ENCODE peak calls at places on chromosomes 1 and 21, in nine cellular contexts. One of them, this sample, is unnamed.

GRCh38 chr1:46315669-46316403 is 12.3 kb downstream of the UQCRH start:
- DNase-seq in hepatic stellate cell: peak
- DNase-seq in colonic mucosa: no peak
- DNase-seq in HTR-8/SVneo: no peak
- DNase-seq in AG04449: no peak
- DNase-seq in ascending aorta: peak
- DNase-seq in GM13976: no peak
- DNase-seq in WERI-Rb-1: no peak
- DNase-seq in T-helper 2 cell: no peak
- DNase-seq in this sample: peak

GRCh38 chr1:209398330-209398991 is 185.1 kb upstream of the CAMK1G start:
- DNase-seq in HTR-8/SVneo: peak
- DNase-seq in hepatic stellate cell: peak
- DNase-seq in ascending aorta: no peak
- DNase-seq in AG04449: peak
- DNase-seq in T-helper 2 cell: no peak
- DNase-seq in WERI-Rb-1: no peak
- DNase-seq in GM13976: no peak
- DNase-seq in colonic mucosa: no peak
- DNase-seq in this sample: no peak

GRCh38 chr21:41869771-41870170 is 9.4 kb downstream of the PRDM15 start:
- DNase-seq in colonic mucosa: no peak
- DNase-seq in HTR-8/SVneo: no peak
- DNase-seq in ascending aorta: no peak
- DNase-seq in AG04449: no peak
- DNase-seq in GM13976: no peak
- DNase-seq in T-helper 2 cell: no peak
- DNase-seq in WERI-Rb-1: no peak
- DNase-seq in hepatic stellate cell: no peak
- DNase-seq in this sample: no peak

GRCh38 chr1:62003777-62004176 is 190.9 kb upstream of the L1TD1 start:
- DNase-seq in GM13976: no peak
- DNase-seq in AG04449: no peak
- DNase-seq in T-helper 2 cell: no peak
- DNase-seq in colonic mucosa: no peak
- DNase-seq in HTR-8/SVneo: no peak
- DNase-seq in hepatic stellate cell: no peak
- DNase-seq in ascending aorta: no peak
- DNase-seq in WERI-Rb-1: no peak
- DNase-seq in this sample: no peak

GRCh38 chr1:92476071-92476607 is 10.6 kb downstream of the GFI1 start:
- DNase-seq in ascending aorta: no peak
- DNase-seq in GM13976: peak
- DNase-seq in hepatic stellate cell: no peak
- DNase-seq in AG04449: no peak
- DNase-seq in T-helper 2 cell: peak
- DNase-seq in colonic mucosa: no peak
- DNase-seq in WERI-Rb-1: no peak
- DNase-seq in HTR-8/SVneo: no peak
- DNase-seq in this sample: no peak

GRCh38 chr21:16304189-16304588 is 574.4 kb downstream of the USP25 start:
- DNase-seq in hepatic stellate cell: no peak
- DNase-seq in T-helper 2 cell: no peak
- DNase-seq in ascending aorta: no peak
- DNase-seq in AG04449: no peak
- DNase-seq in WERI-Rb-1: no peak
- DNase-seq in colonic mucosa: no peak
- DNase-seq in GM13976: no peak
- DNase-seq in HTR-8/SVneo: no peak
- DNase-seq in this sample: no peak

GRCh38 chr1:3846521-3846920 is 10.5 kb downstream of the CEP104 start:
- DNase-seq in ascending aorta: no peak
- DNase-seq in HTR-8/SVneo: no peak
- DNase-seq in AG04449: no peak
- DNase-seq in colonic mucosa: no peak
- DNase-seq in WERI-Rb-1: no peak
- DNase-seq in T-helper 2 cell: no peak
- DNase-seq in GM13976: no peak
- DNase-seq in hepatic stellate cell: no peak
- DNase-seq in this sample: no peak

GRCh38 chr1:210586785-210587184 is 258.1 kb downstream of the HHAT start:
- DNase-seq in GM13976: no peak
- DNase-seq in colonic mucosa: no peak
- DNase-seq in HTR-8/SVneo: no peak
- DNase-seq in AG04449: no peak
- DNase-seq in hepatic stellate cell: no peak
- DNase-seq in T-helper 2 cell: no peak
- DNase-seq in ascending aorta: no peak
- DNase-seq in WERI-Rb-1: no peak
- DNase-seq in this sample: no peak

GRCh38 chr1:44543064-44543815 is 131.0 kb downstream of the TMEM53 start:
- DNase-seq in ascending aorta: no peak
- DNase-seq in colonic mucosa: no peak
- DNase-seq in AG04449: no peak
- DNase-seq in T-helper 2 cell: no peak
- DNase-seq in GM13976: no peak
- DNase-seq in WERI-Rb-1: peak
- DNase-seq in HTR-8/SVneo: no peak
- DNase-seq in hepatic stellate cell: no peak
- DNase-seq in this sample: no peak

GRCh38 chr1:20729990-20730689 is 2.4 kb downstream of the SH2D5 start:
- DNase-seq in AG04449: no peak
- DNase-seq in hepatic stellate cell: no peak
- DNase-seq in T-helper 2 cell: no peak
- DNase-seq in ascending aorta: peak
- DNase-seq in GM13976: peak
- DNase-seq in WERI-Rb-1: no peak
- DNase-seq in HTR-8/SVneo: no peak
- DNase-seq in colonic mucosa: no peak
- DNase-seq in this sample: no peak

GRCh38 chr1:115685029-115685705 is 43.4 kb downstream of the VANGL1 start:
- DNase-seq in colonic mucosa: no peak
- DNase-seq in GM13976: no peak
- DNase-seq in AG04449: no peak
- DNase-seq in T-helper 2 cell: no peak
- DNase-seq in hepatic stellate cell: no peak
- DNase-seq in ascending aorta: no peak
- DNase-seq in WERI-Rb-1: no peak
- DNase-seq in HTR-8/SVneo: no peak
- DNase-seq in this sample: no peak

GRCh38 chr21:45283611-45284455 is 3.9 kb downstream of the POFUT2 start:
- DNase-seq in AG04449: no peak
- DNase-seq in HTR-8/SVneo: no peak
- DNase-seq in T-helper 2 cell: no peak
- DNase-seq in ascending aorta: peak
- DNase-seq in hepatic stellate cell: no peak
- DNase-seq in WERI-Rb-1: peak
- DNase-seq in GM13976: no peak
- DNase-seq in colonic mucosa: no peak
- DNase-seq in this sample: no peak

GRCh38 chr1:145857170-145857569 is 1.7 kb downstream of the PIAS3 start:
- DNase-seq in HTR-8/SVneo: no peak
- DNase-seq in T-helper 2 cell: no peak
- DNase-seq in colonic mucosa: no peak
- DNase-seq in AG04449: no peak
- DNase-seq in hepatic stellate cell: no peak
- DNase-seq in WERI-Rb-1: peak
- DNase-seq in GM13976: no peak
- DNase-seq in ascending aorta: no peak
- DNase-seq in this sample: no peak

GRCh38 chr1:181893937-181894336 is 167.6 kb downstream of the ZNF648 start:
- DNase-seq in HTR-8/SVneo: no peak
- DNase-seq in WERI-Rb-1: no peak
- DNase-seq in colonic mucosa: no peak
- DNase-seq in AG04449: no peak
- DNase-seq in T-helper 2 cell: no peak
- DNase-seq in GM13976: no peak
- DNase-seq in ascending aorta: no peak
- DNase-seq in hepatic stellate cell: no peak
- DNase-seq in this sample: no peak

GRCh38 chr1:206880310-206880709 is 14.9 kb downstream of the IL20 start:
- DNase-seq in hepatic stellate cell: no peak
- DNase-seq in colonic mucosa: no peak
- DNase-seq in WERI-Rb-1: no peak
- DNase-seq in T-helper 2 cell: no peak
- DNase-seq in AG04449: no peak
- DNase-seq in HTR-8/SVneo: no peak
- DNase-seq in ascending aorta: no peak
- DNase-seq in GM13976: no peak
- DNase-seq in this sample: no peak

GRCh38 chr1:228370941-228371740 is 35.5 kb downstream of the TRIM11 start:
- DNase-seq in WERI-Rb-1: peak
- DNase-seq in ascending aorta: no peak
- DNase-seq in GM13976: no peak
- DNase-seq in colonic mucosa: no peak
- DNase-seq in HTR-8/SVneo: no peak
- DNase-seq in hepatic stellate cell: no peak
- DNase-seq in AG04449: no peak
- DNase-seq in T-helper 2 cell: no peak
- DNase-seq in this sample: no peak

GRCh38 chr21:40640427-40640826 is 206.5 kb downstream of the DSCAM start:
- DNase-seq in AG04449: no peak
- DNase-seq in HTR-8/SVneo: no peak
- DNase-seq in WERI-Rb-1: no peak
- DNase-seq in GM13976: no peak
- DNase-seq in colonic mucosa: no peak
- DNase-seq in T-helper 2 cell: no peak
- DNase-seq in ascending aorta: no peak
- DNase-seq in hepatic stellate cell: no peak
- DNase-seq in this sample: no peak

GRCh38 chr1:62572476-62572875 is 24.8 kb upstream of the ANGPTL3 start:
- DNase-seq in WERI-Rb-1: no peak
- DNase-seq in T-helper 2 cell: no peak
- DNase-seq in GM13976: no peak
- DNase-seq in HTR-8/SVneo: no peak
- DNase-seq in ascending aorta: no peak
- DNase-seq in colonic mucosa: no peak
- DNase-seq in AG04449: no peak
- DNase-seq in hepatic stellate cell: no peak
- DNase-seq in this sample: no peak

GRCh38 chr1:6913086-6913485 is 127.8 kb downstream of the CAMTA1 start:
- DNase-seq in ascending aorta: no peak
- DNase-seq in colonic mucosa: no peak
- DNase-seq in WERI-Rb-1: no peak
- DNase-seq in AG04449: no peak
- DNase-seq in HTR-8/SVneo: no peak
- DNase-seq in GM13976: no peak
- DNase-seq in hepatic stellate cell: no peak
- DNase-seq in T-helper 2 cell: no peak
- DNase-seq in this sample: no peak

GRCh38 chr1:38013027-38013588 is 574 bp downstream of the UTP11 start:
- DNase-seq in AG04449: no peak
- DNase-seq in ascending aorta: no peak
- DNase-seq in colonic mucosa: no peak
- DNase-seq in T-helper 2 cell: no peak
- DNase-seq in hepatic stellate cell: no peak
- DNase-seq in WERI-Rb-1: no peak
- DNase-seq in GM13976: peak
- DNase-seq in HTR-8/SVneo: no peak
- DNase-seq in this sample: no peak

GRCh38 chr1:161333166-161333565 is 19.0 kb downstream of the SDHC start:
- DNase-seq in ascending aorta: no peak
- DNase-seq in HTR-8/SVneo: no peak
- DNase-seq in hepatic stellate cell: no peak
- DNase-seq in WERI-Rb-1: no peak
- DNase-seq in AG04449: no peak
- DNase-seq in T-helper 2 cell: no peak
- DNase-seq in GM13976: no peak
- DNase-seq in colonic mucosa: no peak
- DNase-seq in this sample: no peak

GRCh38 chr1:57470028-57470427 is 46.2 kb upstream of the DAB1 start:
- DNase-seq in ascending aorta: no peak
- DNase-seq in T-helper 2 cell: no peak
- DNase-seq in HTR-8/SVneo: peak
- DNase-seq in GM13976: no peak
- DNase-seq in WERI-Rb-1: no peak
- DNase-seq in hepatic stellate cell: no peak
- DNase-seq in AG04449: peak
- DNase-seq in colonic mucosa: no peak
- DNase-seq in this sample: no peak

GRCh38 chr21:45548711-45549491 is 6.7 kb upstream of the SLC19A1 start:
- DNase-seq in hepatic stellate cell: no peak
- DNase-seq in AG04449: no peak
- DNase-seq in colonic mucosa: no peak
- DNase-seq in WERI-Rb-1: no peak
- DNase-seq in T-helper 2 cell: no peak
- DNase-seq in HTR-8/SVneo: no peak
- DNase-seq in GM13976: no peak
- DNase-seq in ascending aorta: no peak
- DNase-seq in this sample: no peak

GRCh38 chr1:173555651-173556305 is 47.1 kb downstream of the SLC9C2 start:
- DNase-seq in T-helper 2 cell: no peak
- DNase-seq in GM13976: no peak
- DNase-seq in AG04449: no peak
- DNase-seq in colonic mucosa: no peak
- DNase-seq in hepatic stellate cell: no peak
- DNase-seq in ascending aorta: no peak
- DNase-seq in HTR-8/SVneo: no peak
- DNase-seq in WERI-Rb-1: no peak
- DNase-seq in this sample: no peak

GRCh38 chr1:16300436-16300835 is 51.8 kb downstream of the FBXO42 start:
- DNase-seq in T-helper 2 cell: no peak
- DNase-seq in ascending aorta: peak
- DNase-seq in colonic mucosa: no peak
- DNase-seq in GM13976: no peak
- DNase-seq in AG04449: no peak
- DNase-seq in hepatic stellate cell: no peak
- DNase-seq in WERI-Rb-1: no peak
- DNase-seq in HTR-8/SVneo: no peak
- DNase-seq in this sample: no peak

GRCh38 chr1:31310131-31310530 is 13.3 kb downstream of the ZCCHC17 start:
- DNase-seq in HTR-8/SVneo: no peak
- DNase-seq in GM13976: no peak
- DNase-seq in hepatic stellate cell: no peak
- DNase-seq in WERI-Rb-1: no peak
- DNase-seq in ascending aorta: no peak
- DNase-seq in AG04449: no peak
- DNase-seq in colonic mucosa: no peak
- DNase-seq in T-helper 2 cell: no peak
- DNase-seq in this sample: no peak

This sample was measured in H54.